ENCODE peak calls at places on chromosomes 12 and 14, in ten cellular contexts. E is activated CD4-positive, alpha-beta T cell treated with anti-CD3 and anti-CD28 coated beads, Interleukin-2, amount 10 ng/mL, durations not matched to agents 7 days and 5 days; G is HT-29; S is sigmoid colon; B is astrocyte of the spinal cord; R is foreskin keratinocyte; A is AG09309; J is cardiac fibroblast; I is SK-N-DZ; U is iris pigment epithelial cell. C is an unnamed sample.
A peak's percentile ranks its signal among the peaks of the same experiment; 100 is the strongest.

GRCh38 chr14:61315288-61315687 is 6.1 kb upstream of the PRKCH start:
- DNase-seq in E (no peak), I (no peak), R (no peak), U (no peak), A (no peak), G (no peak), S (no peak), B (no peak), J (no peak), C (no peak)

GRCh38 chr14:90839889-90840266 is 23.6 kb upstream of the TTC7B start:
- DNase-seq in G (no peak), S (no peak), U (no peak), R (no peak), J (no peak), I (no peak), E (no peak), A (no peak), B (no peak), C (no peak)

GRCh38 chr12:20438307-20438779 is 70.0 kb downstream of the PDE3A start:
- DNase-seq in A (peak; percentile 50), B (peak; percentile 19), E (no peak), R (no peak), U (peak; percentile 79), S (no peak), G (no peak), J (peak; percentile 82), I (no peak), C (peak; percentile 35)

GRCh38 chr12:101653503-101653902 is 43.9 kb upstream of the CHPT1 start:
- DNase-seq in R (no peak), B (no peak), A (no peak), U (no peak), J (no peak), I (no peak), S (no peak), G (no peak), E (no peak), C (no peak)

GRCh38 chr12:50234347-50234746 is 49.0 kb downstream of the LIMA1 start:
- DNase-seq in G (peak; percentile 57), I (no peak), S (no peak), E (no peak), B (no peak), A (no peak), U (peak; percentile 54), J (no peak), R (no peak), C (no peak)

GRCh38 chr14:58645641-58646040 is 7.9 kb downstream of the DACT1 start:
- DNase-seq in A (no peak), G (no peak), B (no peak), J (no peak), S (no peak), I (no peak), R (no peak), E (no peak), U (no peak), C (no peak)

GRCh38 chr14:66070542-66071319 is 415.4 kb upstream of the CCDC196 start:
- DNase-seq in R (no peak), G (peak; percentile 45), E (peak; percentile 73), U (no peak), J (peak; percentile 35), S (no peak), I (peak; percentile 29), B (peak; percentile 7), A (no peak), C (no peak)

GRCh38 chr14:72616294-72616693 is 277.6 kb downstream of the DPF3 start:
- DNase-seq in J (peak; percentile 78), E (no peak), R (no peak), I (no peak), G (no peak), A (no peak), U (peak; percentile 67), S (no peak), B (peak; percentile 58), C (peak; percentile 49)

GRCh38 chr12:112973712-112974305 is 4.5 kb upstream of the OAS2 start:
- DNase-seq in R (no peak), U (no peak), G (no peak), I (no peak), E (no peak), S (no peak), A (no peak), J (no peak), B (no peak), C (no peak)

GRCh38 chr12:41055875-41056577 is 132.1 kb upstream of the PDZRN4 start:
- DNase-seq in B (peak; percentile 50), J (no peak), S (no peak), G (no peak), I (no peak), R (no peak), A (no peak), U (peak; percentile 42), E (no peak), C (no peak)

GRCh38 chr14:80901813-80902212 is 39.7 kb downstream of the CEP128 start:
- DNase-seq in J (no peak), I (no peak), S (no peak), A (no peak), B (no peak), E (no peak), G (no peak), U (no peak), R (no peak), C (no peak)

GRCh38 chr12:52370906-52371608 is 3.8 kb upstream of the KRT85 start:
- DNase-seq in A (peak; percentile 28), G (no peak), R (no peak), J (peak; percentile 87), I (no peak), U (peak; percentile 28), B (no peak), S (peak; percentile 87), E (no peak), C (no peak)

GRCh38 chr12:104177663-104178501 is 37.7 kb upstream of the TXNRD1 start:
- DNase-seq in A (peak; percentile 99), S (peak; percentile 97), E (no peak), B (peak; percentile 95), J (peak; percentile 100), G (peak; percentile 63), I (no peak), U (peak; percentile 100), R (peak; percentile 52), C (peak; percentile 72)

GRCh38 chr12:51269174-51270066 is 795 bp downstream of the SMAGP start:
- DNase-seq in I (peak; percentile 64), E (peak; percentile 64), U (peak; percentile 27), J (peak; percentile 54), G (peak; percentile 86), A (no peak), R (no peak), B (peak; percentile 39), S (no peak), C (no peak)

GRCh38 chr14:94100847-94101246 is 9.7 kb upstream of the IFI27 start:
- DNase-seq in I (no peak), J (peak; percentile 55), R (no peak), B (peak; percentile 57), S (no peak), A (no peak), G (no peak), U (peak; percentile 76), E (no peak), C (no peak)

GRCh38 chr12:8556748-8557147 is 16.0 kb upstream of the CLEC4E start:
- DNase-seq in J (no peak), E (no peak), G (no peak), S (no peak), B (no peak), R (no peak), A (no peak), U (no peak), I (no peak), C (no peak)

GRCh38 chr12:113855998-113856397 is 110.1 kb downstream of the RBM19 start:
- DNase-seq in A (no peak), I (no peak), E (no peak), B (no peak), R (no peak), J (no peak), G (no peak), U (no peak), S (no peak), C (no peak)

GRCh38 chr12:53213348-53213747 is 6.3 kb upstream of the ITGB7 start:
- DNase-seq in E (peak; percentile 84), U (peak; percentile 70), I (peak; percentile 83), R (no peak), G (peak; percentile 78), B (peak; percentile 66), A (no peak), J (peak; percentile 82), S (peak; percentile 91), C (no peak)

GRCh38 chr12:93664573-93665138 is 12.5 kb upstream of the CRADD start:
- DNase-seq in J (no peak), B (peak; percentile 5), G (no peak), R (peak; percentile 31), S (no peak), A (no peak), I (no peak), E (no peak), U (peak; percentile 44), C (no peak)

GRCh38 chr12:54584128-54584527 is 4.3 kb downstream of the PPP1R1A start:
- DNase-seq in E (no peak), J (no peak), U (no peak), R (no peak), S (no peak), G (no peak), B (no peak), I (no peak), A (no peak), C (no peak)

GRCh38 chr12:104137175-104137901 is 672 bp downstream of the NFYB start:
- DNase-seq in R (no peak), E (peak; percentile 57), J (peak; percentile 41), I (peak; percentile 64), U (peak; percentile 69), S (peak; percentile 78), A (no peak), B (peak; percentile 62), G (peak; percentile 66), C (no peak)

GRCh38 chr14:38184132-38184531 is 23.6 kb upstream of the SSTR1 start:
- DNase-seq in R (no peak), I (no peak), U (no peak), B (no peak), E (no peak), J (no peak), A (no peak), S (no peak), G (no peak), C (no peak)

GRCh38 chr14:101853455-101854018 is 92.0 kb downstream of the PPP2R5C start:
- DNase-seq in I (no peak), G (no peak), R (no peak), S (no peak), J (no peak), U (no peak), B (no peak), A (no peak), E (no peak), C (no peak)

GRCh38 chr12:94140556-94140955 is 7.8 kb upstream of the PLXNC1 start:
- DNase-seq in U (peak; percentile 23), A (no peak), J (peak; percentile 39), S (no peak), R (no peak), G (peak; percentile 13), B (no peak), E (peak; percentile 56), I (no peak), C (no peak)

GRCh38 chr14:101001311-101002069 is 98.0 kb upstream of the RTL1 start:
- DNase-seq in R (peak; percentile 53), I (no peak), J (peak; percentile 67), E (no peak), S (no peak), G (no peak), B (peak; percentile 44), A (peak; percentile 55), U (peak; percentile 76), C (peak; percentile 53)

GRCh38 chr12:2813573-2814185 is 1.2 kb downstream of the ITFG2 start:
- DNase-seq in U (peak; percentile 75), G (peak; percentile 66), S (no peak), B (peak; percentile 67), E (peak; percentile 76), R (no peak), J (peak; percentile 83), A (peak; percentile 43), I (peak; percentile 87), C (no peak)

GRCh38 chr14:23562822-23563472 is 4.6 kb downstream of the AP1G2 start:
- DNase-seq in S (peak; percentile 74), R (no peak), E (peak; percentile 61), U (peak; percentile 55), I (peak; percentile 72), A (no peak), J (peak; percentile 61), G (peak; percentile 47), B (peak; percentile 32), C (no peak)